ENCODE peak calls at places on chromosome 22, in five cellular contexts. F, V, A, C and D are unnamed samples.
A peak's percentile ranks its signal among the peaks of the same experiment; 100 is the strongest.

GRCh38 chr22:33467718-33468117 is 409.5 kb upstream of the SYN3 start:
- DNase-seq in F (peak; percentile 51), V (no peak), A (no peak), C (no peak), D (peak; percentile 5)

GRCh38 chr22:17093081-17093480 is 8.3 kb downstream of the IL17RA start:
- DNase-seq in F (no peak), V (no peak), A (no peak), C (no peak), D (no peak)

GRCh38 chr22:46011627-46012181 is 34.7 kb upstream of the WNT7B start:
- DNase-seq in F (no peak), V (peak; percentile 71), A (no peak), C (no peak), D (no peak)

GRCh38 chr22:27879923-27880322 is 39.1 kb downstream of the PITPNB start:
- DNase-seq in F (peak; percentile 76), V (no peak), A (peak; percentile 41), C (peak; percentile 54), D (no peak)

GRCh38 chr22:20324139-20324516 is 4.3 kb upstream of the DGCR6L start:
- DNase-seq in F (peak; percentile 71), V (no peak), A (no peak), C (no peak), D (no peak)

GRCh38 chr22:24952837-24953293 is 349 bp downstream of the KIAA1671 start:
- DNase-seq in F (peak; percentile 80), V (no peak), A (peak; percentile 52), C (peak; percentile 7), D (peak; percentile 58)

GRCh38 chr22:20807315-20807752 is 33.4 kb downstream of the SERPIND1 start:
- DNase-seq in F (peak; percentile 97), V (no peak), A (peak; percentile 81), C (peak; percentile 98), D (peak; percentile 93)

GRCh38 chr22:36349726-36350125 is 38.0 kb downstream of the MYH9 start:
- DNase-seq in F (no peak), V (no peak), A (no peak), C (no peak), D (no peak)

GRCh38 chr22:36081023-36081431 is 52.4 kb upstream of the RBFOX2 start:
- DNase-seq in F (peak; percentile 95), V (no peak), A (peak; percentile 87), C (peak; percentile 98), D (peak; percentile 95)

GRCh38 chr22:29587938-29588699 is 7.2 kb upstream of the NIPSNAP1 start:
- DNase-seq in F (peak; percentile 95), V (no peak), A (peak; percentile 74), C (peak; percentile 92), D (peak; percentile 56)

GRCh38 chr22:16962501-16962900 is 45.5 kb downstream of the GAB4 start:
- DNase-seq in F (no peak), V (no peak), A (no peak), C (no peak), D (no peak)

GRCh38 chr22:45966320-45966891 is 10.6 kb downstream of the WNT7B start:
- DNase-seq in F (no peak), V (no peak), A (no peak), C (no peak), D (no peak)

GRCh38 chr22:40009953-40010751 is 15.4 kb downstream of the FAM83F start:
- DNase-seq in F (no peak), V (no peak), A (no peak), C (no peak), D (no peak)

GRCh38 chr22:40007826-40008710 is 13.3 kb downstream of the FAM83F start:
- DNase-seq in F (no peak), V (no peak), A (no peak), C (no peak), D (no peak)

GRCh38 chr22:40010752-40011145 is 16.0 kb downstream of the FAM83F start:
- DNase-seq in F (no peak), V (no peak), A (no peak), C (no peak), D (no peak)

GRCh38 chr22:40008726-40009125 is 14.0 kb downstream of the FAM83F start:
- DNase-seq in F (no peak), V (no peak), A (peak; percentile 4), C (peak; percentile 11), D (no peak)

DNA sequence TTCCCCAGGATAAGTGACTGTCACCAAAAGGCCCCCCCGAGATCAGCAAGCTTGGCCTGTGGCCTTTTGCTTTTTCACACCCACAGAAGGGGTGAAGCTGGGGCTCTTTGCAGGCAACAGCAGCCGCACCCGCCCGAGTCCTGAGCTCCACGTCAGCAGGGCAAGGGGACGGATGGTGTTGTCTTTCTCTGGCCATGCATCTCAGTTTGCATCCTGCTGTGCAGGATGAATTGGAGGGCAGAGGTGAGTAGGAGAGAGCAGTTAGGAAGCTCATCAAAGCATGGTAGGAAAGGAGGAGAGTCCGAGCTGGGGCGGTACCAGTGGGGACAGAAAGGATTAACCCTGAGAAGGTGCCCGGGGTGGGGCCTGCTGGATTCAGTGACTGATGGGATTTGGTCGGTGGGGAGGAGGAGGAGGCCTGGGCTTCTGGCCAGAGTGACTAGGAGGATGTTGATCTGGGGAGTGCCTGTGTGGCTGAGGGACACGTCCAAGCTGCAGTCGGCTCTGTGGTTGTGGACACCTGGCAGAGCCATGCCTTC is 14.5 kb downstream of the FAM83F start:
- DNase-seq in F (no peak), V (no peak), A (peak; percentile 15), C (peak; percentile 16), D (no peak)
- H3K4me3 ChIP-seq in F (no peak overlapping the region), V (no peak overlapping the region), A (no peak overlapping the region), C (no peak overlapping the region), D (no peak overlapping the region)

GRCh38 chr22:31489632-31490495 is at the start of gene EIF4ENIF1:
- DNase-seq in F (peak; percentile 88), V (peak; percentile 96), A (peak; percentile 74), C (peak; percentile 78), D (peak; percentile 89)
- H3K4me3 ChIP-seq in F (peak within 1 kb of the TSS; percentile 89), V (peak within 1 kb of the TSS; percentile 83), A (peak within 1 kb of the TSS; percentile 85), C (peak within 1 kb of the TSS; percentile 72), D (peak within 1 kb of the TSS; percentile 90)

GRCh38 chr22:50600967-50601668 is 525 bp downstream of the MAPK8IP2 start:
- DNase-seq in F (no peak), V (peak; percentile 52), A (no peak), C (no peak), D (no peak)
- H3K4me3 ChIP-seq in F (no peak overlapping the region), V (peak overlapping the region; percentile 78), A (no peak overlapping the region), C (no peak overlapping the region), D (peak overlapping the region; percentile 15)

GRCh38 chr22:31343235-31344191 is 2.6 kb downstream of the PATZ1 start:
- DNase-seq in F (no peak), V (peak; percentile 79), A (no peak), C (peak; percentile 26), D (peak; percentile 18)
- H3K4me3 ChIP-seq in F (peak overlapping the region; percentile 12), V (no peak overlapping the region), A (peak overlapping the region; percentile 29), C (peak overlapping the region; percentile 4), D (peak overlapping the region; percentile 43)

GRCh38 chr22:22893077-22893805 is 5.6 kb downstream of the IGLL5 start:
- DNase-seq in F (no peak), V (peak; percentile 23), A (no peak), C (no peak), D (no peak)
- H3K4me3 ChIP-seq in F (no peak overlapping the region), V (no peak overlapping the region), A (no peak overlapping the region), C (no peak overlapping the region), D (no peak overlapping the region)

GRCh38 chr22:39570226-39570625 is 327 bp upstream of the CACNA1I start:
- DNase-seq in F (no peak), V (no peak), A (no peak), C (no peak), D (no peak)
- H3K4me3 ChIP-seq in F (no peak overlapping the region), V (no peak overlapping the region), A (no peak overlapping the region), C (no peak overlapping the region), D (no peak overlapping the region)

DNA sequence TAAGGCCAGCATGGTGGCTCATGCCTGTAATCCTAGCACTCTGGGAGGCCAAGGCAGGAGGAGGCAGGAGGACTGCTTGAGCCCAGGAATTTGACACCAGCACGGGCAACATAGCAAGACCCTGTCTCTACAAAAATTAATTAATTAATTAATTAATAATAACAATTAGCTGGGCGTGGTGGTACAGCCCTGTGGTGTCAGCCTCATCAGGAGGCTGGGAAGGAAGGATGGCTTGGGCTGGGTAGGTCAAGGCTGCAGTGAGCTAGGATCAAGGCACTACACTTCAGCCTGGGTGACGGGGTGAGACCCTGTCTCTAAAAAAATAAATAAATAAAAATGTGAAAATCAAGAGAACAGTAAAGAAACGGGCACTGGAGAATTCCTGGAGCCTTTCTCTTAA is 1.3 kb downstream of the ARFGAP3 start:
- DNase-seq in F (peak; percentile 18), V (no peak), A (no peak), C (no peak), D (no peak)
- H3K4me3 ChIP-seq in F (peak overlapping the region; percentile 96), V (peak overlapping the region; percentile 81), A (peak overlapping the region; percentile 89), C (peak overlapping the region; percentile 94), D (peak overlapping the region; percentile 89)

GRCh38 chr22:39457047-39457545 is 284 bp downstream of the MGAT3 start:
- DNase-seq in F (no peak), V (no peak), A (no peak), C (no peak), D (no peak)
- H3K4me3 ChIP-seq in F (no peak overlapping the region), V (peak overlapping the region; percentile 89), A (no peak overlapping the region), C (peak overlapping the region; percentile 28), D (peak overlapping the region; percentile 52)

GRCh38 chr22:49276567-49276966 is 551.1 kb downstream of the BRD1 start:
- DNase-seq in F (no peak), V (no peak), A (no peak), C (no peak), D (no peak)
- H3K4me3 ChIP-seq in F (no peak overlapping the region), V (no peak overlapping the region), A (no peak overlapping the region), C (no peak overlapping the region), D (no peak overlapping the region)